ENCODE peak calls at places on chromosomes 5 and 9, in four cellular contexts. U is cardiac muscle cell, W is gastrocnemius medialis, C is hepatocyte. K is an unnamed sample. For H3K36me3 and H3K4me1, the result is how much of the 10 kb centered on the place peaks cover.

GRCh38 chr5:107542428-107542827 is 128.3 kb downstream of the EFNA5 start:
- DNase-seq in U (peak), W (peak), C (peak), K (peak)

GRCh38 chr9:133509179-133510083 is 15.3 kb downstream of the MYMK start:
- DNase-seq in U (peak), W (no peak), C (peak), K (no peak)

GRCh38 chr9:87491488-87491887 is 6.2 kb upstream of the DAPK1 start:
- DNase-seq in U (no peak), W (no peak), C (no peak), K (no peak)

GRCh38 chr5:39231705-39232525 is 12.6 kb upstream of the FYB1 start:
- DNase-seq in U (peak), W (no peak), C (no peak), K (no peak)

GRCh38 chr5:95822038-95822407 is 503 bp downstream of the GLRX start:
- DNase-seq in U (peak), W (peak), C (peak), K (peak)

GRCh38 chr5:73370620-73371583 is 77.7 kb downstream of the FOXD1 start:
- DNase-seq in U (peak), W (no peak), C (peak), K (peak)

GRCh38 chr9:98890256-98890655 is 53.5 kb upstream of the COL15A1 start:
- DNase-seq in U (no peak), W (no peak), C (no peak), K (no peak)

GRCh38 chr9:118992813-118993747 is 376.2 kb downstream of the BRINP1 start:
- DNase-seq in U (no peak), W (no peak), C (peak), K (no peak)

GRCh38 chr5:157951673-157952373 is 92.9 kb upstream of the CLINT1 start:
- DNase-seq in U (peak), W (no peak), C (no peak), K (no peak)

GRCh38 chr5:119360905-119361605 is 5.2 kb downstream of the TNFAIP8 start:
- DNase-seq in U (peak), W (no peak), C (no peak), K (no peak)

GRCh38 chr9:32589083-32589713 is 16.2 kb upstream of the NDUFB6 start:
- DNase-seq in U (peak), W (no peak), C (peak), K (no peak)

GRCh38 chr9:69882998-69883565 is 62.5 kb downstream of the CFAP95 start:
- DNase-seq in U (no peak), W (no peak), C (no peak), K (no peak)

GRCh38 chr5:120258123-120258522 is 206.0 kb upstream of the PRR16 start:
- DNase-seq in U (peak), W (no peak), C (no peak), K (no peak)

GRCh38 chr9:130156672-130157071 is 15.5 kb upstream of the NCS1 start:
- DNase-seq in U (no peak), W (no peak), C (no peak), K (no peak)

GRCh38 chr5:178108446-178108845 is 4.9 kb upstream of the N4BP3 start:
- DNase-seq in U (no peak), W (no peak), C (no peak), K (no peak)

GRCh38 chr9:75904364-75904763 is 13.9 kb downstream of the PCSK5 start:
- DNase-seq in U (no peak), W (no peak), C (no peak), K (no peak)

GRCh38 chr5:163596536-163596935 is 91.1 kb downstream of the MAT2B start:
- DNase-seq in U (no peak), W (no peak), C (no peak), K (no peak)

GRCh38 chr9:69542942-69543704 is 129.0 kb downstream of the APBA1 start:
- DNase-seq in U (no peak), W (no peak), C (no peak), K (peak)

GRCh38 chr5:83197326-83197725 is 120.0 kb downstream of the XRCC4 start:
- DNase-seq in U (no peak), W (no peak), C (no peak), K (no peak)

GRCh38 chr5:50905996-50906395 is 239.6 kb downstream of the PARP8 start:
- DNase-seq in U (no peak), W (no peak), C (no peak), K (no peak)

GRCh38 chr5:177382423-177383029 is 1.7 kb upstream of the SLC34A1 start:
- DNase-seq in U (peak), W (no peak), C (peak), K (peak)

GRCh38 chr5:29462261-29462660 is 1731.2 kb upstream of the CDH6 start:
- DNase-seq in U (no peak), W (no peak), C (no peak), K (no peak)

GRCh38 chr9:69877852-69878507 is 57.4 kb downstream of the CFAP95 start:
- DNase-seq in U (peak), W (no peak), C (peak), K (no peak)

GRCh38 chr5:162858770-162859169 is 578.6 kb upstream of the CCNG1 start:
- DNase-seq in U (no peak), W (no peak), C (no peak), K (no peak)

DNA sequence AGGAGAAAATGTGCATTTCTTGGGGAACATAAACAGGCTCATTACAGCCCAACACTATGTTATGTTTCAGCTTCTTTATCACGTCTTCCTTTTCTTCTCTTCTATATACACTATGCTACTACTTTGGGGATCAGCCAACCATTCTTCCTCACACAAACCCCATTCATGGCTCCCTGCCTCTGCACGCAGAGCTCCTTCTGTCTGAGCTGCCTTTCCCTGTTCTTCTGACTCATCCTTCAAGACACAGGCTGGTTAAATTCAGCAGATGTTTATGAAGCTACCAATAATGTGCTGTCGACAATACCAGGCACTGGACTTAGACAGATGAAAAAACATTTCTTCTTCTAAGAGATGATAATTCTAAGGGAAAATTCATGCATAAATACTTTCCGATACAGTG is 102.5 kb upstream of the TXNDC8 start:
- DNase-seq in U (peak), W (no peak), C (no peak), K (no peak)
- H3K36me3 ChIP-seq in U (under half), W (under half), C (under half), K (under half)

GRCh38 chr9:89658401-89658800 is 53.6 kb downstream of the GADD45G start:
- DNase-seq in U (no peak), W (no peak), C (no peak), K (no peak)
- H3K4me1 ChIP-seq in U (under half), W (under half), C (under half), K (under half)

GRCh38 chr5:111401906-111402305 is 110.4 kb downstream of the STARD4 start:
- DNase-seq in U (no peak), W (no peak), C (no peak), K (no peak)
- H3K36me3 ChIP-seq in U (under half), W (under half), C (under half), K (half or more)

GRCh38 chr9:128085852-128086409 is 17.9 kb downstream of the SLC25A25 start:
- DNase-seq in U (no peak), W (no peak), C (no peak), K (no peak)
- H3K4me1 ChIP-seq in U (under half), W (under half), C (under half), K (under half)

GRCh38 chr5:1481266-1481998 is 36.2 kb upstream of the SLC6A3 start:
- DNase-seq in U (no peak), W (no peak), C (no peak), K (no peak)
- H3K36me3 ChIP-seq in U (under half), W (under half), C (under half), K (under half)